ENCODE peak calls at places on chromosomes 7 and 10, in eight cellular contexts. K, Y, V, I, F, W, O and U are unnamed samples.

GRCh38 chr7:103772171-103772570 is 217.3 kb downstream of the RELN start:
- DNase-seq in K (no peak), Y (no peak), V (no peak), I (no peak), F (no peak), W (no peak), O (no peak), U (no peak)

GRCh38 chr7:103336781-103337180 is 7.8 kb downstream of the DNAJC2 start:
- DNase-seq in K (no peak), Y (no peak), V (no peak), I (no peak), F (no peak), W (no peak), O (no peak), U (no peak)

GRCh38 chr10:12350167-12350872 is 973 bp downstream of the CAMK1D start:
- DNase-seq in K (peak), Y (no peak), V (peak), I (no peak), F (peak), W (no peak), O (peak), U (peak)

GRCh38 chr10:101270763-101271162 is 41.5 kb upstream of the LBX1 start:
- DNase-seq in K (no peak), Y (no peak), V (no peak), I (no peak), F (no peak), W (no peak), O (no peak), U (no peak)

GRCh38 chr7:2233876-2234275 is 1.1 kb upstream of the MAD1L1 start:
- DNase-seq in K (peak), Y (peak), V (no peak), I (no peak), F (no peak), W (no peak), O (no peak), U (no peak)

GRCh38 chr7:111006691-111007090 is 84.2 kb upstream of the LRRN3 start:
- DNase-seq in K (peak), Y (peak), V (no peak), I (peak), F (no peak), W (no peak), O (no peak), U (no peak)

GRCh38 chr7:5423272-5423843 is at the start of gene TNRC18:
- DNase-seq in K (no peak), Y (no peak), V (no peak), I (no peak), F (peak), W (no peak), O (no peak), U (peak)

GRCh38 chr10:76779163-76779820 is 858.3 kb downstream of the KCNMA1 start:
- DNase-seq in K (peak), Y (peak), V (no peak), I (peak), F (no peak), W (no peak), O (no peak), U (no peak)

GRCh38 chr10:122525788-122526187 is 34.8 kb upstream of the DMBT1 start:
- DNase-seq in K (no peak), Y (no peak), V (no peak), I (no peak), F (no peak), W (no peak), O (no peak), U (peak)
- TF ChIP-seq CTCF in K (peak), Y (peak), V (no peak), I (no peak), F (peak), W (no peak), O (no peak), U (no peak)

GRCh38 chr7:151722533-151722932 is 154.4 kb downstream of the PRKAG2 start:
- DNase-seq in K (no peak), Y (no peak), V (no peak), I (no peak), F (no peak), W (peak), O (no peak), U (no peak)
- TF ChIP-seq CTCF in K (no peak), Y (no peak), V (no peak), I (no peak), F (no peak), W (no peak), O (no peak), U (no peak)

DNA sequence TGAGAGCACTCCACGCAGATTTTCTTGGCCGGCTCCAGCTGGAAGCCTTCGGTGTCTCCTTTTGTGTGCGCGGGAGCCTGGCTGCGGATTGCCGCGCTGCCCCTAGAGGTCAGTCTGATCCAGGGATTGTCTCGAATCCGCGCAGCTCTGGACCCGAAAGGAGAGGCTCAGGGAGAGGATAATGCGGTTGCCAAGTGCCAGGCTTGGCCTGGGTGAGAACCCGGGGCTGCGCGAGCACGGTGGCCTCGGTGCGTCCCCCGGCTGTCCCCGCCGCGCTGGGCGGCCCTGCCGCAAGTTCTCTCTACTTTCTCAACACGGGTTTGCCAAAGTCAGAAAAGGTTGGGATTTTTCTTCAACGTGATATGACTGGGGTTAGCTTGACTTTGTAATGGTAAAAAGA is 140.9 kb downstream of the ADCYAP1R1 start:
- DNase-seq in K (peak), Y (no peak), V (no peak), I (no peak), F (peak), W (peak), O (peak), U (peak)
- TF ChIP-seq CTCF in K (peak), Y (peak), V (peak), I (peak), F (peak), W (peak), O (peak), U (peak)

GRCh38 chr10:132396495-132397035 is 435 bp upstream of the PWWP2B start:
- DNase-seq in K (peak), Y (no peak), V (peak), I (no peak), F (peak), W (peak), O (peak), U (peak)
- TF ChIP-seq CTCF in K (peak), Y (peak), V (no peak), I (peak), F (peak), W (no peak), O (peak), U (no peak)